ENCODE peak calls at places on chromosomes 13 and 19, in four cellular contexts. A is cardiac fibroblast; W is HFFc6; B is effector memory CD4-positive, alpha-beta T cell. K is an unnamed sample.

GRCh38 chr13:38176664-38177063 is 173.0 kb upstream of the UFM1 start:
- DNase-seq in A (no peak), W (no peak), B (no peak), K (no peak)

GRCh38 chr19:48950830-48951519 is 3.7 kb upstream of the BAX start:
- DNase-seq in W (no peak), A (no peak), B (no peak), K (no peak)

GRCh38 chr13:26062853-26063444 is 11.1 kb upstream of the SHISA2 start:
- DNase-seq in A (peak), W (peak), B (no peak), K (no peak)

GRCh38 chr13:99228737-99229691 is 28.4 kb downstream of the UBAC2 start:
- DNase-seq in W (peak), B (no peak), A (peak), K (no peak)

GRCh38 chr19:2095338-2095938 is 688 bp downstream of the MOB3A start:
- DNase-seq in W (no peak), A (no peak), B (no peak), K (no peak)

GRCh38 chr13:35866801-35867200 is 264.4 kb downstream of the DCLK1 start:
- DNase-seq in B (no peak), W (no peak), A (no peak), K (peak)

GRCh38 chr19:1468274-1469199 is 10.5 kb downstream of the C19orf25 start:
- DNase-seq in A (peak), W (no peak), B (no peak), K (no peak)

GRCh38 chr13:28408235-28408848 is 86.6 kb downstream of the FLT1 start:
- DNase-seq in A (no peak), W (no peak), B (no peak), K (peak)

K was measured in Right ventricle myocardium superior.